ENCODE peak calls at places on chromosomes 11 and 22, in seven cellular contexts. S is IMR-90, V is neuronal stem cell, E is mesendoderm, W is H9, C is H1, P is mesenchymal stem cell. Z is an unnamed sample.

GRCh38 chr11:124611016-124611571 is at the start of gene PANX3:
- DNase-seq in S (no peak), V (no peak), E (no peak), W (no peak), C (no peak), P (no peak), Z (no peak)

GRCh38 chr11:19962795-19963163 is 197.5 kb downstream of the DBX1 start:
- DNase-seq in S (peak; percentile 97), V (no peak), E (no peak), W (no peak), C (no peak), P (peak; percentile 91), Z (peak; percentile 76)

GRCh38 chr11:8336356-8337114 is 72.9 kb upstream of the LMO1 start:
- DNase-seq in S (no peak), V (no peak), E (peak; percentile 77), W (no peak), C (no peak), P (no peak), Z (peak; percentile 94)

GRCh38 chr11:115081972-115082371 is 403.6 kb downstream of the NXPE2 start:
- DNase-seq in S (no peak), V (no peak), E (no peak), W (no peak), C (no peak), P (no peak), Z (peak; percentile 14)

GRCh38 chr22:50148991-50149721 is 21.4 kb upstream of the PANX2 start:
- DNase-seq in S (peak; percentile 45), V (peak; percentile 55), E (peak; percentile 76), W (peak; percentile 79), C (peak; percentile 57), P (peak; percentile 60), Z (peak; percentile 28)

GRCh38 chr22:48635825-48636224 is 1191.8 kb downstream of the BRD1 start:
- DNase-seq in S (no peak), V (no peak), E (no peak), W (no peak), C (no peak), P (no peak), Z (no peak)

GRCh38 chr11:94924074-94925031 is 49.0 kb downstream of the CWC15 start:
- DNase-seq in S (peak; percentile 35), V (no peak), E (no peak), W (no peak), C (no peak), P (peak; percentile 42), Z (no peak)

GRCh38 chr22:30612789-30613188 is 5.8 kb downstream of the TCN2 start:
- DNase-seq in S (no peak), V (no peak), E (peak; percentile 61), W (no peak), C (no peak), P (no peak), Z (no peak)

GRCh38 chr22:42990131-42990838 is 24.7 kb downstream of the PACSIN2 start:
- DNase-seq in S (peak; percentile 89), V (no peak), E (peak; percentile 80), W (no peak), C (no peak), P (peak; percentile 86), Z (peak; percentile 92)

GRCh38 chr11:58688779-58689503 is 42.8 kb downstream of the GLYAT start:
- DNase-seq in S (peak; percentile 15), V (no peak), E (no peak), W (no peak), C (no peak), P (no peak), Z (no peak)

GRCh38 chr11:20102393-20102792 is 57.9 kb downstream of the DBX1 start:
- DNase-seq in S (no peak), V (no peak), E (no peak), W (no peak), C (no peak), P (no peak), Z (no peak)

GRCh38 chr11:112532506-112532905 is 271.8 kb upstream of the PLET1 start:
- DNase-seq in S (no peak), V (no peak), E (no peak), W (no peak), C (no peak), P (no peak), Z (no peak)

GRCh38 chr22:48227341-48228018 is 1465.0 kb downstream of the TBC1D22A start:
- DNase-seq in S (no peak), V (no peak), E (no peak), W (no peak), C (no peak), P (no peak), Z (no peak)

GRCh38 chr22:50522208-50522805 is 3.1 kb downstream of the SCO2 start:
- DNase-seq in S (no peak), V (no peak), E (no peak), W (no peak), C (no peak), P (no peak), Z (no peak)

GRCh38 chr11:10441652-10442503 is 13.2 kb upstream of the AMPD3 start:
- DNase-seq in S (no peak), V (no peak), E (no peak), W (no peak), C (no peak), P (no peak), Z (no peak)

GRCh38 chr11:62974848-62975522 is 9.8 kb downstream of the SLC22A6 start:
- DNase-seq in S (no peak), V (no peak), E (peak; percentile 59), W (peak; percentile 76), C (peak; percentile 25), P (no peak), Z (no peak)

GRCh38 chr11:62981743-62982142 is 3.0 kb downstream of the SLC22A6 start:
- DNase-seq in S (no peak), V (no peak), E (peak; percentile 26), W (peak; percentile 55), C (no peak), P (no peak), Z (no peak)

GRCh38 chr11:62980133-62980760 is 4.5 kb downstream of the SLC22A6 start:
- DNase-seq in S (peak; percentile 3), V (peak; percentile 35), E (peak; percentile 37), W (no peak), C (no peak), P (peak; percentile 4), Z (no peak)

DNA sequence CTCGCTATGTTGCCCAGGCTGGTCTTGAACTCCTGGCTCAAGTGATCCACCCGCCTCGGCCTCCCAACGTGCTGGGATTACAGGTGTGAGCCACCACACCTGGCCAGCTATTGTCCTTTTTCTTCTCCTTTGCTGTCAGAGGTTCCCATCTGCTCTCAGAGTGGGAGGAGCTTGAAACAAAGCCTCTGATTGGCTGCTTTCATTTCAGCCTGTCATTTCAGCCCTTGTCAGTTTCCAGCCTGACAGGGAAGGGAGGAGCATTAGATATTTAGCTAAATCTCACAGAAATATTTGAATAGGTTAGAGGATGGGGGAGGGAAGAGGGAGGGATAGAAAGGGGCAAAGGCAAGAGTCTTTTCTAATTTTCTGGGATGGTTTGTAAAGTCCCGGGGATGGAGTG is 8.7 kb downstream of the SLC22A6 start:
- DNase-seq in S (no peak), V (no peak), E (peak; percentile 28), W (no peak), C (no peak), P (no peak), Z (peak; percentile 26)
- H3K4ac ChIP-seq in S (no peak overlapping the region), V (no peak overlapping the region), E (no peak overlapping the region), W (no peak overlapping the region), C (no peak overlapping the region), P (no peak overlapping the region), Z (no peak overlapping the region)

DNA sequence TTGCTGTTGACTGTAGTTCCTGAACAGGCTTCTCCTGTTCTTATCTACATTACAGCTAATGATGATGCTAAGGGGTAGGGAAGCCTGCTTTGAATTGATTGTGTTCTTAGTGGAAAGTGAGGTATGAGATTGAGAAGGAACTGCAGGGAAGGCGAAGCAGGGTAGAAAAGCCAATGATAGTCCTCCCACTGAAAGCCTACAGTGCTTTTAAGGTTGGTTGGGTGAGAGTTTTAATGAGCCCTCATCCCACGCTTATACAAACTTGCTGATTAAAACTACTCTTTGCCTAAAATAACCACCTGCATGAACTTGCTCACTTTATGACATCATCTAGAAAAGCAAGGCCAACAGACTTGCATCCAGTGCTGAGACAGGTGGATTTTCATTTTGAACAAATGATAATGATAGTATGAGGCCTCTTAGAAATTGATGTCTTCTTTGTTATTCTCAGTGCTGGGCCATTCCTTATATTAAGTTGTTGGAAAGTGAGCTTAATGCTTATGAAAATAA is 632.4 kb upstream of the ANO5 start:
- DNase-seq in S (no peak), V (no peak), E (no peak), W (no peak), C (no peak), P (no peak), Z (no peak)
- H3K4me2 ChIP-seq in S (no peak overlapping the region), V (no peak overlapping the region), E (no peak overlapping the region), W (no peak overlapping the region), C (no peak overlapping the region), P (no peak overlapping the region), Z (no peak overlapping the region)

GRCh38 chr22:19229600-19229999 is 51.1 kb upstream of the SLC25A1 start:
- DNase-seq in S (no peak), V (no peak), E (no peak), W (no peak), C (no peak), P (no peak), Z (no peak)
- H3K4ac ChIP-seq in S (no peak overlapping the region), V (no peak overlapping the region), E (no peak overlapping the region), W (no peak overlapping the region), C (no peak overlapping the region), P (no peak overlapping the region), Z (no peak overlapping the region)

GRCh38 chr22:46351767-46352166 is 16.3 kb downstream of the TRMU start:
- DNase-seq in S (no peak), V (no peak), E (no peak), W (no peak), C (no peak), P (no peak), Z (no peak)

GRCh38 chr22:46352276-46352675 is 16.8 kb downstream of the TRMU start:
- DNase-seq in S (no peak), V (no peak), E (no peak), W (peak; percentile 24), C (no peak), P (no peak), Z (no peak)

GRCh38 chr22:46350646-46351045 is 15.1 kb downstream of the TRMU start:
- DNase-seq in S (no peak), V (no peak), E (no peak), W (no peak), C (no peak), P (no peak), Z (no peak)

GRCh38 chr22:46350111-46350510 is 14.6 kb downstream of the TRMU start:
- DNase-seq in S (no peak), V (no peak), E (no peak), W (no peak), C (no peak), P (no peak), Z (no peak)

DNA sequence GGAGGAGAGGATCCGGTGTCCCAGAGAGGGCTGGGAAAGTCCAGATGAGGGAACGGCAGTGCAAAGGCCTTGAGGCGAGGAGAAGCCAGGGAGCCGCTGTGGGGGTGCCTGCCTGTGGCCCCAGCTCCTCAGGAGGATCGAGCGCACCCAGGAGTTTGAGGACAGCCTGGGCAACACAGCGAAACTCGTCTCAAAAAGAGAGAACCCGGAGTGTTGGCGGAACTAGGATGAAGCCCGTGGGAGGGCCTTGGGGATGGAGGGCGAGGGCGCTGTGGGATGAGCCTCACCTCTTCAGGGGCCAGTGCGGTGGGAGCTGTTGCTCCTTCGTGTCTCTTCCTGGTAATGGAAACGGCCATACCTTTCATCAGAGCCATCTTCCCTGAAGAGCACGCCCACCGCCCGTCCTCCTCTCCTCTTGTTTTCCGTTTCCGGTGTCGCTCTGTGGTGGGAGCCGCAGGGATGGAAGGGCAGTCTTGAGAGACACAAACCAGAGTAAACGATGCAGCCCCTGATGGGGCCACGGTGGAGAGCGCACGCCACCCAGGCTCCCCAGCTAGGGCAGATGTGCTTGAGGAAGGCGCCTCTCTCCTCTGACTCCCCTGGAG is 15.7 kb downstream of the TRMU start:
- DNase-seq in S (no peak), V (no peak), E (no peak), W (no peak), C (no peak), P (no peak), Z (no peak)
- H3K4me2 ChIP-seq in S (no peak overlapping the region), V (no peak overlapping the region), E (no peak overlapping the region), W (no peak overlapping the region), C (no peak overlapping the region), P (no peak overlapping the region), Z (no peak overlapping the region)

Z was measured in trophoblast cell.